ENCODE peak calls at places on chromosomes 4 and X, in six cellular contexts. P is pancreas; E is stomach; H is effector memory CD4-positive, alpha-beta T cell; Y is lung; B is CD8-positive, alpha-beta memory T cell. S is an unnamed sample.

GRCh38 chrX:38618152-38618551 is 56.8 kb downstream of the TSPAN7 start:
- DNase-seq in E (no peak), P (no peak), H (no peak), B (no peak), Y (no peak), S (no peak)

GRCh38 chr4:110970642-110971041 is 347.8 kb upstream of the PITX2 start:
- DNase-seq in E (peak; percentile 26), B (no peak), Y (no peak), H (no peak), P (peak; percentile 10), S (no peak)

GRCh38 chr4:182188622-182189021 is 54.6 kb upstream of the TENM3 start:
- DNase-seq in H (no peak), E (no peak), P (no peak), Y (no peak), B (no peak), S (no peak)

GRCh38 chr4:66430856-66431255 is 760.6 kb upstream of the EPHA5 start:
- DNase-seq in H (no peak), E (no peak), B (no peak), Y (no peak), P (no peak), S (no peak)

GRCh38 chr4:112189754-112190153 is 41.8 kb upstream of the AP1AR start:
- DNase-seq in H (no peak), P (no peak), E (no peak), B (no peak), Y (no peak), S (no peak)

GRCh38 chr4:7852568-7853185 is 87.0 kb downstream of the AFAP1 start:
- DNase-seq in E (no peak), P (peak; percentile 54), H (no peak), Y (no peak), B (no peak), S (no peak)

GRCh38 chrX:152897216-152898144 is at the start of gene ZNF185:
- DNase-seq in E (peak; percentile 73), H (no peak), P (peak; percentile 52), B (no peak), Y (peak; percentile 68), S (no peak)

GRCh38 chr4:128727658-128728057 is 81.8 kb upstream of the JADE1 start:
- DNase-seq in H (no peak), B (no peak), Y (no peak), P (no peak), E (no peak), S (no peak)

GRCh38 chrX:95640226-95640625 is 1044.4 kb upstream of the DIAPH2 start:
- DNase-seq in B (no peak), Y (no peak), P (no peak), E (no peak), H (no peak), S (no peak)

GRCh38 chr4:8592366-8593267 is at the start of gene CPZ:
- DNase-seq in P (no peak), Y (no peak), B (no peak), H (no peak), E (no peak), S (no peak)

GRCh38 chr4:76948441-76949292 is 885 bp upstream of the SEPTIN11 start:
- DNase-seq in E (peak; percentile 64), B (peak; percentile 67), H (peak; percentile 54), Y (peak; percentile 71), P (peak; percentile 71), S (no peak)

GRCh38 chrX:131441033-131441432 is 102.8 kb upstream of the OR13H1 start:
- DNase-seq in Y (no peak), E (no peak), B (no peak), H (no peak), P (no peak), S (no peak)

GRCh38 chr4:114758066-114758465 is 159.5 kb downstream of the UGT8 start:
- DNase-seq in P (no peak), Y (no peak), H (no peak), B (no peak), E (no peak), S (no peak)

GRCh38 chrX:12441376-12442128 is 303.3 kb downstream of the FRMPD4 start:
- DNase-seq in Y (no peak), E (no peak), B (no peak), H (no peak), P (no peak), S (no peak)

GRCh38 chrX:12896935-12897334 is 9.5 kb upstream of the TLR8 start:
- DNase-seq in P (no peak), H (no peak), E (no peak), Y (no peak), B (no peak), S (no peak)

GRCh38 chr4:25002679-25003078 is 28.1 kb downstream of the LGI2 start:
- DNase-seq in E (no peak), H (no peak), Y (no peak), P (no peak), B (no peak), S (no peak)

GRCh38 chr4:76956961-76957738 is 7.6 kb downstream of the SEPTIN11 start:
- DNase-seq in H (no peak), B (no peak), P (no peak), Y (no peak), E (no peak), S (no peak)

GRCh38 chr4:179624768-179625181 is 2182.5 kb upstream of the AGA start:
- DNase-seq in P (no peak), Y (no peak), E (peak; percentile 26), H (no peak), B (no peak), S (no peak)

GRCh38 chr4:139514382-139515059 is 41.5 kb downstream of the SETD7 start:
- DNase-seq in Y (no peak), H (no peak), P (no peak), B (no peak), E (no peak), S (peak; percentile 45)

GRCh38 chr4:138090145-138090917 is 151.8 kb downstream of the SLC7A11 start:
- DNase-seq in Y (peak; percentile 63), H (no peak), P (peak; percentile 46), E (peak; percentile 50), B (no peak), S (no peak)

GRCh38 chr4:114659386-114660008 is 60.9 kb downstream of the UGT8 start:
- DNase-seq in Y (peak; percentile 42), H (no peak), B (peak; percentile 1), E (peak; percentile 67), P (peak; percentile 28), S (no peak)

GRCh38 chrX:135707880-135708279 is 5.6 kb upstream of the CT45A1 start:
- DNase-seq in B (no peak), P (no peak), Y (no peak), H (no peak), E (no peak), S (no peak)

GRCh38 chr4:139176299-139177048 is 544 bp downstream of the ELF2 start:
- DNase-seq in H (peak; percentile 66), P (peak; percentile 80), B (peak; percentile 66), Y (peak; percentile 82), E (peak; percentile 91), S (peak; percentile 95)

GRCh38 chr4:1246901-1247810 is 1.8 kb downstream of the CTBP1 start:
- DNase-seq in Y (no peak), H (no peak), E (no peak), P (no peak), B (no peak), S (no peak)

GRCh38 chr4:26372525-26373172 is 51.8 kb downstream of the RBPJ start:
- DNase-seq in E (no peak), H (peak; percentile 4), Y (peak; percentile 31), B (peak; percentile 7), P (no peak), S (no peak)

DNA sequence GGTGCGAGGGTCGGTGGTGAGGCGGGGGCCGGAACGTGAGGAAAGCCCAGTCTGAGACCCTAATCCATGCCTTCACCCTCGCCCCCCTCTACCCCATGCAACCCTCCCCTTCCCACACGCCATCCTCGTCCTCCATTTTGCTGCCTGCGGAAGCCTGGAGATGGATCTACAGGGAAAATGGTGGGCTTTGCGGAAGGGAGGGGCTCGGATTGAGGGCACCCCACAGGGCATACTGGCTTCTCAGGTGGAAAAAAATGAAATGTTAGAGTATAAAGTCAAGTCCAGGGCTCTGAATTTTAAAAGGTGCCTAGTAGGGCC is 819 bp downstream of the BEX4 start:
- DNase-seq in Y (no peak), H (no peak), P (no peak), E (no peak), B (no peak), S (no peak)
- H3K27ac ChIP-seq in Y (no peak overlapping the region), H (no peak overlapping the region), P (peak overlapping the region; percentile 80), E (peak overlapping the region; percentile 90), B (peak overlapping the region; percentile 47), S (peak overlapping the region; percentile 87)

DNA sequence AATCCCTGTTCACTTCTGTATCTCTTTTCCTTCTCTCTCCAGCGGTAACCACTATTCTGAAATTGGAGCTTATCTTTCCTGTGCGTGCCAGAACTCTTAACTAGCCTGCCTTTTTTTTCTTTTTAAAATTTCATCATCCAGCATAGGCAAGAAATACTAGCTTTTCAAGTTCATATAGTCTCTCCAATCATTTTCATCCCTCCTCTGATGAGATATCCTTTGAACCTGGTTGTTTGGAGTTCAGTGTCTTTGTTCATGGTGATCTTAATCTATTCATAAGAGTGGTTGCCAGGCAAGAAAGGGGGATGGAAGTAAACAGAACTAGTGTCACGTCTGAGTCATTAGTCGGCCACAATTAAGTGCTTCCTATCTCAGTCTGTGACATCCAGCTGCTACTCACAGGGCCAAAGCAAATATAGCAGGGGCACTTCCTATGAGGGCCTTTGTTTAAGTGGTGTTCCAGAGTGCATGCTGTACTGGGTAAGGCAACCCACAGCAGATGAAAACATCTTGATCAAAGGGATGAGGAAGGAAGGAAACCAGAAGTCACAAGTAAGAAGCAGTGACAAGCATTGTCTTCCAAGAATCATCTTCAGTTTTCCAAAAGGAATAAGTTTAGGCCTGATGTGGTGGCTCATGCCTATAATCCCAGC is 56.4 kb upstream of the XIAP start:
- DNase-seq in Y (no peak), B (no peak), H (no peak), P (no peak), E (no peak), S (no peak)
- H3K27ac ChIP-seq in Y (peak overlapping the region; percentile 55), B (no peak overlapping the region), H (no peak overlapping the region), P (no peak overlapping the region), E (no peak overlapping the region), S (no peak overlapping the region)

GRCh38 chr4:184361443-184361842 is 112.9 kb downstream of the IRF2 start:
- DNase-seq in H (no peak), B (no peak), P (no peak), Y (no peak), E (no peak), S (no peak)
- H3K27ac ChIP-seq in H (no peak overlapping the region), B (no peak overlapping the region), P (no peak overlapping the region), Y (no peak overlapping the region), E (no peak overlapping the region), S (peak overlapping the region; percentile 11)

GRCh38 chrX:9927638-9928037 is 39.5 kb upstream of the CLDN34 start:
- DNase-seq in Y (no peak), B (no peak), P (no peak), H (no peak), E (no peak), S (no peak)

GRCh38 chrX:9923357-9923756 is 43.8 kb upstream of the CLDN34 start:
- DNase-seq in B (no peak), H (no peak), E (no peak), P (no peak), Y (no peak), S (no peak)

GRCh38 chrX:9926002-9926401 is 41.2 kb upstream of the CLDN34 start:
- DNase-seq in E (no peak), P (no peak), Y (no peak), H (no peak), B (no peak), S (no peak)

DNA sequence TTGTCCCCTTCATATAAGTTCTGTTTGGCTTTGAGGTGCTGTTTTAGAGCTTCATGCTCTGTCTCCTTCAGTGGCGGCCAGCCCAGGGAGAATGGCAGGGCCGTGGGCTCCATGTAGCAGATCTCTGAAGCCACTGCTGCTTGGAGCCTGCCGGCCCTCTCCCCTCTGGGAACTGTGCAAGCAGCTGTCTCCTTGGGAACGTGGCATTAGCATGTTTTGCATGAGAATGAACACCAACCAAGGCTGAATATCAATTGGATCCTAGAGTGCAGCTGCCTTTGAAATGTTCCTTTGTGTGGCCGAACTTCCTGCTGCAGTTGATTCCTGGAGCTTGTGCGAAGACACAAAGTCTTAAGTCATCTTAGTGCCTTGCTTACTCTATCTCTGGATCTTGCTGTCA is 39.1 kb upstream of the CLDN34 start:
- DNase-seq in B (no peak), Y (no peak), P (no peak), H (no peak), E (no peak), S (no peak)
- H3K27ac ChIP-seq in B (no peak overlapping the region), Y (no peak overlapping the region), P (no peak overlapping the region), H (no peak overlapping the region), E (no peak overlapping the region), S (no peak overlapping the region)